ENCODE peak calls at places on chromosome 6, in seven cellular contexts. X is mammary epithelial cell, K is AG04450, Q is tibial artery, O is fibroblast of the aortic adventitia, U is PC-9, I is kidney epithelial cell. E is an unnamed sample.

GRCh38 chr6:160375561-160375949 is 27.4 kb downstream of the SLC22A3 start:
- DNase-seq in I (no peak), U (no peak), K (no peak), Q (no peak), X (no peak), O (no peak), E (no peak)

GRCh38 chr6:112153926-112154621 is 66.7 kb downstream of the FAM229B start:
- DNase-seq in I (peak), Q (no peak), O (peak), X (peak), U (no peak), K (no peak), E (no peak)

GRCh38 chr6:149967591-149967990 is 3.8 kb downstream of the ULBP1 start:
- DNase-seq in K (no peak), Q (no peak), U (no peak), X (no peak), O (no peak), I (no peak), E (no peak)

GRCh38 chr6:32796848-32797776 is 19.7 kb downstream of the HLA-DOB start:
- DNase-seq in O (peak), K (no peak), X (peak), Q (peak), I (no peak), U (peak), E (no peak)

GRCh38 chr6:8940356-8940755 is 505.0 kb upstream of the SLC35B3 start:
- DNase-seq in X (no peak), Q (no peak), O (no peak), U (no peak), I (no peak), K (no peak), E (no peak)

GRCh38 chr6:30508890-30509736 is 19.8 kb downstream of the HLA-E start:
- DNase-seq in X (no peak), K (no peak), U (no peak), I (no peak), O (peak), Q (no peak), E (no peak)

GRCh38 chr6:118309337-118310093 is 238.6 kb upstream of the PLN start:
- DNase-seq in X (no peak), Q (no peak), U (no peak), O (no peak), K (no peak), I (no peak), E (no peak)

GRCh38 chr6:144580771-144581170 is 295.6 kb downstream of the UTRN start:
- DNase-seq in K (no peak), I (no peak), Q (no peak), O (no peak), X (no peak), U (no peak), E (no peak)

GRCh38 chr6:144155529-144155928 is 5.2 kb downstream of the STX11 start:
- DNase-seq in I (no peak), X (no peak), K (no peak), U (no peak), Q (no peak), O (no peak), E (no peak)

GRCh38 chr6:111105578-111105977 is 18.3 kb downstream of the SLC16A10 start:
- DNase-seq in I (peak), K (no peak), X (peak), Q (no peak), U (peak), O (no peak), E (peak)

GRCh38 chr6:90982051-90982450 is 395.2 kb upstream of the MAP3K7 start:
- DNase-seq in K (no peak), U (no peak), O (no peak), Q (no peak), X (no peak), I (no peak), E (no peak)

GRCh38 chr6:34496103-34496685 is 30.3 kb downstream of the PACSIN1 start:
- DNase-seq in I (no peak), K (no peak), U (no peak), O (no peak), X (no peak), Q (no peak), E (no peak)

GRCh38 chr6:149846321-149846720 is 17.8 kb downstream of the LRP11 start:
- DNase-seq in K (peak), I (no peak), Q (no peak), U (peak), X (peak), O (peak), E (no peak)

GRCh38 chr6:70385931-70386330 is 27.4 kb upstream of the FAM135A start:
- DNase-seq in X (peak), O (peak), U (no peak), Q (no peak), I (no peak), K (no peak), E (no peak)

GRCh38 chr6:112207131-112207530 is 47.2 kb downstream of the LAMA4 start:
- DNase-seq in K (no peak), X (no peak), O (no peak), Q (no peak), I (no peak), U (no peak), E (no peak)

GRCh38 chr6:145148392-145149175 is 586.7 kb downstream of the EPM2A start:
- DNase-seq in U (peak), K (no peak), I (peak), X (peak), O (peak), Q (no peak), E (peak)

DNA sequence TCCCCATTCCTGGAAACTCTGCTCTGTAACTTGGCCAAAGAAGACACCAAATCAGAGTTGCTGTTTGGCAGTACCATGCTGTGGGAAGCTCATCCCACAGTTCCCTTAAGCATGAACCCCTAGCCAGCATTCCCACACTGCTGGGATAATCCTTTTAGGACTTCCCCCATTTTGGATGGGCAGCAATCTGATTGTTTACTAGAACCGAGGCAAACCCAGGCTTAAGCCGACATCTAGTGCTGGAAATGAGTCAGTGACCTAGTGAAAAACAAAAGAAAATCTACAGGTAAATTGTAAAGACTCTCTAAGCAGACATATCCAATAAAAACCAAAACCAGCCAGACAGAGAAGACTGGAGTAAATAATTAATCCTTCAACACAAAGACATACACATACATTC is 5.2 kb downstream of the DNAH8 start:
- DNase-seq in U (no peak), I (no peak), X (peak), Q (no peak), O (no peak), K (no peak), E (no peak)
- TF ChIP-seq CTCF in U (peak), I (peak), X (peak), Q (no peak), O (no peak), K (peak), E (peak)

GRCh38 chr6:7051780-7052440 is 55.9 kb upstream of the RREB1 start:
- DNase-seq in U (peak), Q (no peak), X (no peak), I (no peak), O (no peak), K (no peak), E (no peak)
- H3K4me3 ChIP-seq in U (peak), Q (peak), X (peak), I (peak), O (peak), K (peak), E (peak)

GRCh38 chr6:138401960-138402832 is 1.8 kb upstream of the HEBP2 start:
- DNase-seq in U (no peak), Q (no peak), X (no peak), K (no peak), I (no peak), O (no peak), E (no peak)

GRCh38 chr6:138393871-138394783 is 9.9 kb upstream of the HEBP2 start:
- DNase-seq in O (peak), X (no peak), U (no peak), Q (no peak), I (no peak), K (no peak), E (no peak)

GRCh38 chr6:138400326-138400725 is 3.7 kb upstream of the HEBP2 start:
- DNase-seq in K (no peak), I (no peak), O (no peak), U (no peak), X (no peak), Q (no peak), E (no peak)

GRCh38 chr6:138396709-138397108 is 7.3 kb upstream of the HEBP2 start:
- DNase-seq in O (no peak), Q (no peak), U (no peak), X (no peak), K (no peak), I (no peak), E (no peak)

DNA sequence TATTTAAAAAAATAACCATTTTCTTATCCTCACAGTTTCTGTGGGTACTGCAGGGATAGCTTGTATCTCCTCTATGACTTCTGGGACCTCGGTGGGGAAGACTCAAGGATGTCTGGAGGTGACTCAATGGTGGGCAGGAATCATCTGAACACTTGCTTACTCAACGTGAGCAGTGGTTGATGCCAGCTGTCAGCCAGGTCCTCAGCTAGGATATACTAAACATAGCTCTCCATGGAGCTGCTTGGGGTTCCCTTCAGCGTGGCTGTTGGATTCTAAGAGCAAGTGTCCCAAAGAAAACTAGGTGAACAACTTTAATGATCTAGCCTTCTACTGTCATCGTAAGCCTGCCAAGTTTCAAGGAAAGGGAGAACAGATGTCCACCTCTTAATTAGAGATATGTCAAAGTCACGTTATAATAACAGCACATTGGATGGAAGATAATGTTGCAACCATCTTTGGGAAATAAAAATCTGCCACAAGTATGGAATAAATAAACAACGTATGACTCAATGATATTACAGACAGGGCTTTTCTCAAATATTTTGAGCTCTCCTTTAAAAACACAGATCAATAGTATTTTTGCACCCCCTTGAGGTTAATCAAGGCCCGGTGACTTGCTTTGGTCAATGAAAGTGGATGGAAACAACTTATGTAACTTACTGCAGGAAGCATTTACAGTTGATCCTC is 6.8 kb upstream of the HEBP2 start:
- DNase-seq in K (no peak), Q (no peak), I (no peak), U (no peak), X (no peak), O (no peak), E (no peak)
- TF ChIP-seq CTCF in K (no peak), Q (no peak), I (no peak), U (no peak), X (no peak), O (no peak), E (no peak)

GRCh38 chr6:133969285-133969946 is 16.4 kb downstream of the TBPL1 start:
- DNase-seq in O (no peak), K (no peak), X (no peak), Q (no peak), U (no peak), I (no peak), E (no peak)
- H3K4me3 ChIP-seq in O (no peak), K (no peak), X (no peak), Q (no peak), U (no peak), I (no peak), E (no peak)

E was measured in HFF-Myc.